ENCODE peak calls at places on chromosome 22, in five cellular contexts. R is H1, P is NT2/D1, G is GM12878, X is HepG2. V is an unnamed sample.

GRCh38 chr22:37060801-37061610 is 9.5 kb downstream of the KCTD17 start:
- DNase-seq in X (no peak), R (no peak), P (no peak), G (no peak), V (no peak)

GRCh38 chr22:37244114-37244921 is at the start of gene RAC2:
- DNase-seq in R (no peak), P (no peak), G (no peak), X (no peak), V (no peak)

GRCh38 chr22:36369004-36369921 is 18.5 kb downstream of the MYH9 start:
- DNase-seq in P (no peak), X (no peak), G (no peak), R (no peak), V (no peak)

GRCh38 chr22:23859201-23859600 is 1.5 kb downstream of the SLC2A11 start:
- DNase-seq in R (no peak), P (no peak), X (no peak), G (no peak), V (no peak)

GRCh38 chr22:20439928-20440575 is 2.4 kb upstream of the SCARF2 start:
- DNase-seq in G (no peak), P (no peak), X (no peak), R (no peak), V (no peak)

GRCh38 chr22:44386386-44387035 is 73.8 kb upstream of the SHISAL1 start:
- DNase-seq in R (no peak), P (no peak), G (no peak), X (no peak), V (no peak)

GRCh38 chr22:25383278-25383820 is 163.9 kb downstream of the CRYBB2 start:
- DNase-seq in P (no peak), X (no peak), G (no peak), R (no peak), V (no peak)

GRCh38 chr22:36930041-36930935 is 16.9 kb downstream of the CSF2RB start:
- DNase-seq in G (no peak), X (no peak), R (peak), P (no peak), V (no peak)

GRCh38 chr22:38733329-38734202 is 22.2 kb downstream of the SUN2 start:
- DNase-seq in P (no peak), G (no peak), X (peak), R (peak), V (peak)

GRCh38 chr22:26169312-26170111 is at the start of gene SEZ6L:
- DNase-seq in R (peak), G (no peak), X (no peak), P (no peak), V (peak)

GRCh38 chr22:39646614-39647210 is 76.2 kb downstream of the CACNA1I start:
- DNase-seq in P (no peak), R (no peak), X (no peak), G (no peak), V (no peak)

GRCh38 chr22:44424867-44425351 is 73.1 kb downstream of the RTL6 start:
- DNase-seq in R (no peak), G (no peak), X (no peak), P (no peak), V (no peak)

GRCh38 chr22:24834845-24835570 is 29.0 kb downstream of the SGSM1 start:
- DNase-seq in P (no peak), X (peak), R (peak), G (no peak), V (peak)

GRCh38 chr22:26066534-26066933 is 102.7 kb upstream of the SEZ6L start:
- DNase-seq in P (peak), G (no peak), R (peak), X (no peak), V (no peak)

GRCh38 chr22:36435516-36436415 is 45.7 kb downstream of the TXN2 start:
- DNase-seq in X (peak), G (peak), R (peak), P (no peak), V (no peak)

GRCh38 chr22:44411226-44412135 is 86.6 kb downstream of the RTL6 start:
- DNase-seq in X (peak), R (no peak), G (no peak), P (no peak), V (no peak)

GRCh38 chr22:35539910-35540599 is 576 bp upstream of the RASD2 start:
- DNase-seq in G (no peak), X (no peak), R (peak), P (no peak), V (peak)

GRCh38 chr22:24178502-24179440 is 2.5 kb upstream of the SUSD2 start:
- DNase-seq in X (no peak), G (no peak), P (no peak), R (peak), V (peak)

GRCh38 chr22:37018815-37019308 is 385 bp downstream of the TST start:
- DNase-seq in G (no peak), R (peak), P (no peak), X (peak), V (peak)

GRCh38 chr22:17115927-17116326 is 5.2 kb downstream of the TMEM121B start:
- DNase-seq in P (no peak), G (no peak), X (no peak), R (no peak), V (no peak)

GRCh38 chr22:30195245-30196140 is 51.1 kb downstream of the LIF start:
- DNase-seq in X (peak), G (no peak), R (no peak), P (no peak), V (no peak)

GRCh38 chr22:16658068-16658467 is 65.5 kb upstream of the CCT8L2 start:
- DNase-seq in R (no peak), G (no peak), P (no peak), X (no peak), V (no peak)

GRCh38 chr22:44580756-44581435 is 82.9 kb upstream of the RTL6 start:
- DNase-seq in P (no peak), R (no peak), G (no peak), X (no peak), V (no peak)

GRCh38 chr22:23801238-23801821 is 14.6 kb downstream of the SMARCB1 start:
- DNase-seq in R (no peak), X (no peak), P (no peak), G (no peak), V (no peak)

GRCh38 chr22:30421695-30422480 is 3.7 kb upstream of the MTFP1 start:
- DNase-seq in P (no peak), R (no peak), G (no peak), X (peak), V (no peak)

GRCh38 chr22:29710922-29711593 is 8.7 kb upstream of the CABP7 start:
- DNase-seq in P (no peak), G (no peak), X (no peak), R (no peak), V (no peak)

GRCh38 chr22:30048711-30049110 is 31.6 kb upstream of the HORMAD2 start:
- DNase-seq in X (no peak), G (no peak), P (no peak), R (no peak), V (peak)

GRCh38 chr22:35839811-35840739 is 122.4 kb downstream of the APOL5 start:
- DNase-seq in G (no peak), R (peak), X (no peak), P (peak), V (peak)

GRCh38 chr22:43681724-43682360 is 130.3 kb downstream of the EFCAB6 start:
- DNase-seq in P (no peak), X (no peak), R (no peak), G (no peak), V (no peak)

GRCh38 chr22:24707477-24707816 is 67.1 kb downstream of the PIWIL3 start:
- DNase-seq in X (no peak), R (peak), P (no peak), G (no peak), V (no peak)

GRCh38 chr22:23712256-23712655 is 21.4 kb downstream of the RGL4 start:
- DNase-seq in P (no peak), X (no peak), G (no peak), R (no peak), V (no peak)

GRCh38 chr22:42022162-42022847 is 23.7 kb downstream of the WBP2NL start:
- DNase-seq in R (no peak), G (peak), X (no peak), P (no peak), V (no peak)

GRCh38 chr22:42719656-42720262 is 911 bp downstream of the A4GALT start:
- DNase-seq in R (no peak), P (no peak), X (no peak), G (no peak), V (no peak)

GRCh38 chr22:24727218-24727851 is 47.2 kb downstream of the PIWIL3 start:
- DNase-seq in R (no peak), P (no peak), X (peak), G (no peak), V (peak)

GRCh38 chr22:38413085-38414008 is 41.7 kb downstream of the KCNJ4 start:
- DNase-seq in R (peak), G (no peak), P (no peak), X (no peak), V (no peak)

GRCh38 chr22:35728639-35729308 is 11.1 kb downstream of the APOL5 start:
- DNase-seq in R (no peak), X (no peak), G (no peak), P (no peak), V (no peak)

GRCh38 chr22:44758354-44758969 is 6.1 kb downstream of the ARHGAP8 start:
- DNase-seq in R (no peak), X (no peak), P (no peak), G (no peak), V (no peak)

DNA sequence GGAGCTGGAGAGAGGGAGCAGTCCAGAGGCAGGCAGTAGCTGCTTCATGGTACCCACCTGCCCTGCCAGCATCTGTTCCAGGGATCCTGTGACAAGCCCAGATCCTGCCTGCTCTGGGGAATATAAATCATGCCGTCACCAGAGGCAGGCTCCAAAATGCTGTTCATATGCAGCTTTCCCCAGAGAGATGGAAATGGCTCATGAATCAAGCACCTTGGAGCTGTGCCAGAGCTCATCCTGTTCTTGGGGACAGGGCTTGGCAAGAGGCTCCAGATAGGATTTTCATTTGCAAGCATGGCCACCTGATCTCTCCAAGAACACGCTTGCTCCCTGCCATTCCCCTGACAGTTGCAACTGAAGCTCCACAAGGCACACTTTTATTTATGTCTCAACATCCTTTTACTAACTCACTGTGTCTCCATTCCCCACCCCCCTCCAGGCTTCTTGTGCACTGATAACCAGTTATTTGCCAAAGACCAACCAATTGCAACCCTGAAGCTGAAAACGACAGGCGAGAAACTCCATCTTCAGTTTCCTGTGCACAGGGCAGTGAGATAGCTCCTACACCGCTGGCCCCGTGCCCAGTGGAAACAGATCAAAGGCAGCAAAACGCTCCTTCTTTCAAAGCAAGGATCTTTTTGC is 115.8 kb upstream of the PITPNB start:
- DNase-seq in R (no peak), X (no peak), G (no peak), P (no peak), V (no peak)
- TF ChIP-seq SUZ12 in R (no peak), X (no peak), G (no peak), P (no peak), V (no peak)

DNA sequence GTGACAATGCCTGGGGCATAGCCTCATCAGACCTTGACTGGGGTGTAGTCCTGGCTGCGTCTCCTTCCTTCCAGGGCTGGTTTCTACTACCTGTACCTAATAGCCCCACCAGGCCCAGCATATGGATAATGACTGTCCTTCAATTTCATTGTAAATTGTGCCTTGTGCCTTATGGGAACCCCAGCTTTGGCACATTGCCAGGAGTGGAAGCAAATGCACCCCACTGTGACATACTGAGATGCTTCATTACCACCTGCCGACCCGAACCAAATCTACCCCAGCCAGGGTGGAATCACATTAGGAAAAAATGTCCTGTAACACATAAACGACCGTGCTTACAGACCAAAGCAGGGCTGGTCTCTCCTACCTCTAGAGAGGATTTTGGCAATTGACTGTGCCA is 7.3 kb downstream of the TOP3B start:
- DNase-seq in R (no peak), P (no peak), G (no peak), X (no peak), V (no peak)
- TF ChIP-seq SUZ12 in R (no peak), P (no peak), G (no peak), X (no peak), V (no peak)

GRCh38 chr22:32050678-32051515 is 7.8 kb downstream of the SLC5A1 start:
- DNase-seq in X (peak), G (peak), R (no peak), P (no peak), V (peak)
- TF ChIP-seq SUZ12 in X (no peak), G (no peak), R (no peak), P (no peak), V (no peak)

GRCh38 chr22:32122899-32123298 is 36.2 kb downstream of the C22orf42 start:
- DNase-seq in G (no peak), R (peak), X (no peak), P (no peak), V (no peak)
- TF ChIP-seq SUZ12 in G (no peak), R (no peak), X (no peak), P (no peak), V (no peak)

GRCh38 chr22:22343603-22344276 is 99.2 kb downstream of the VPREB1 start:
- DNase-seq in G (no peak), P (no peak), R (no peak), X (no peak), V (no peak)
- TF ChIP-seq SUZ12 in G (no peak), P (no peak), R (no peak), X (no peak), V (no peak)

GRCh38 chr22:48855593-48856307 is 971.9 kb downstream of the BRD1 start:
- DNase-seq in P (no peak), G (no peak), X (no peak), R (no peak), V (no peak)
- TF ChIP-seq SUZ12 in P (no peak), G (no peak), X (no peak), R (no peak), V (no peak)

DNA sequence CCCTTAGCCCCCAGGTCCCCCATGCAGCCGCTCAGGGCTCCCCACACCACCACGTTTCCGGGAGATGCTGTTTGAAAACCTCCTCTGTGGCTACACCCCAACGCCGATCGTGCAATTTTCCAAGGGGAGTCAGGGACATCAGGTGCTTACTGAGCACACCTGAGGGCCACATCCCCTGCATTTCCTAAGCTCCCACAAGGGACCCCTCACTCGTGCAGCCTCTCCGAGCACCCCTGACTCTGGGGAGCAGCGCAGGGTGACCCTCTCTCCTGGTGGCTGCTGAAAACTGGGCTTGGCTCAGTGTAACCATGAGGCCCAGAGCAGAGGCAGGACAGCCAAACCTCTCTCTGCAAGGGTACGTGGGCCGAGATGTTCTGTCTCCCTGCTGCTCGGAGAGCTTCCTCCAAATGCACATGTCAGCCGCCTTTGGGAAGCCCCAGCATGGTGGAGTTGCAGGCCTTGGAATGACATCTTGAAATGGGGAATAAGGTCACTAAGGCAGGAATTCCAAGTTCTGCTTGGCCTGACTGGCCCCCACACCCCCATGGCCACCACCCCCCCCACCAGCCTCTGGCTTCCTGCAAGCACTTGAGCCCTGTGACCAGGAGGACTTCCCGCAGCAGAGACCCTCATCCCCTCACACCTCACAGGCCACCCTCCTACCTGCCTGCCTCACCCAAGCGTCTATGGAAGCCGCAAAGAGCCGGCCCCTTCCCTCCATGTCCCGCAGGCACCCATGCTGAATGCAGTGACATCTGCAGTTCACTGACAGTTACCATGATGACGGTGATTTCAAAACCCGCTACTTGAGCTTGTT is 257.4 kb downstream of the BRD1 start:
- DNase-seq in R (peak), G (no peak), P (no peak), X (no peak), V (no peak)
- TF ChIP-seq SUZ12 in R (no peak), G (no peak), P (no peak), X (no peak), V (no peak)

GRCh38 chr22:19360862-19361261 is 69.3 kb upstream of the CLTCL1 start:
- DNase-seq in X (no peak), G (no peak), R (no peak), P (no peak), V (peak)

GRCh38 chr22:19361501-19362103 is 69.9 kb downstream of the HIRA start:
- DNase-seq in P (no peak), G (peak), R (no peak), X (no peak), V (peak)

GRCh38 chr22:19359554-19360299 is 68.2 kb upstream of the CLTCL1 start:
- DNase-seq in P (no peak), G (peak), X (no peak), R (no peak), V (peak)

GRCh38 chr22:19358703-19359553 is 67.4 kb upstream of the CLTCL1 start:
- DNase-seq in P (no peak), G (no peak), R (no peak), X (no peak), V (peak)

GRCh38 chr22:19360300-19360792 is 68.8 kb upstream of the CLTCL1 start:
- DNase-seq in R (no peak), P (no peak), G (no peak), X (no peak), V (no peak)
- TF ChIP-seq SUZ12 in R (no peak), P (no peak), G (no peak), X (no peak), V (no peak)

GRCh38 chr22:46070215-46070721 is 80.1 kb upstream of the PPARA start:
- DNase-seq in X (peak), G (no peak), P (no peak), R (peak), V (no peak)

GRCh38 chr22:46067159-46068111 is 82.9 kb upstream of the PPARA start:
- DNase-seq in G (no peak), X (no peak), P (no peak), R (no peak), V (no peak)

GRCh38 chr22:46068176-46068907 is 82.0 kb upstream of the PPARA start:
- DNase-seq in G (no peak), R (no peak), X (no peak), P (no peak), V (no peak)

GRCh38 chr22:46069518-46070214 is 80.7 kb upstream of the PPARA start:
- DNase-seq in G (no peak), R (no peak), X (no peak), P (no peak), V (peak)

DNA sequence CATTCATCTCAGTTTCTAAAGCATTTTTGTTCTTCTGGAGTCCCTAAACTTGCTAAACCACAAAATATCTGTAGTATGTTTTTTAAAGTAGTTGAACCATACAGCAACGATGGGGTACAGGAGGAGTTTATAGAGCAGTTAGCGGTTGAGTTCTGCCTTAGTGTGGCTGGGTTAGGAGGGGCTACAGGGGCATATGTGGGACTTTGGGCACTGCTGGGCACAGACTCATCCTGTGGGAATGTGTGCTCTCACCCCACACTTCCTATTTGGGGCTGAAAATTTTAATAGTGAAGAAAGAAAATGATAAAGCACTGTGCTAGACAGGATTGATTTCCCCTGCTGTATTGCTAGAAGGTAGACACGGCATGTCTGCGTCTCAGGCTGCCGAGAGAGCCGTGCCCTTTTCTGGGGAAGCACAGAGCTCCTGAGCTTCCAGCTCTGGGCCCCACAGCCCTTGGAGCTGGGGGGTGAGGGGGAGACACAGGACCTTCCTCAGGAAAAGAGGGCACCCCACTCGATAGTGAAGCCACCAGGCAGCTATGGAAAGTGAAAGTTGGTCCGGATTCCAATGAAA is 81.3 kb upstream of the PPARA start:
- DNase-seq in P (no peak), R (no peak), X (no peak), G (no peak), V (no peak)
- TF ChIP-seq SUZ12 in P (no peak), R (no peak), X (no peak), G (no peak), V (no peak)

GRCh38 chr22:40651563-40652501 is 15.3 kb upstream of the MRTFA start:
- DNase-seq in G (no peak), X (peak), R (peak), P (no peak), V (peak)

GRCh38 chr22:40651057-40651456 is 14.5 kb upstream of the MRTFA start:
- DNase-seq in G (no peak), P (no peak), X (no peak), R (no peak), V (no peak)

GRCh38 chr22:40653361-40653760 is 16.8 kb upstream of the MRTFA start:
- DNase-seq in X (no peak), P (no peak), R (no peak), G (no peak), V (no peak)

GRCh38 chr22:40654522-40655167 is 18.1 kb upstream of the MRTFA start:
- DNase-seq in P (no peak), X (no peak), G (no peak), R (no peak), V (no peak)
- TF ChIP-seq SUZ12 in P (no peak), X (no peak), G (no peak), R (no peak), V (no peak)

V was measured in HEK293T.